ENCODE peak calls at places on chromosomes 13 and 19, in seven cellular contexts. P is HCT116, U is H1, J is SK-N-SH, K is GM12878, R is K562, H is HepG2. C is an unnamed sample.

GRCh38 chr13:43448605-43449004 is 338.2 kb downstream of the ENOX1 start:
- DNase-seq in P (no peak), U (no peak), J (no peak), K (no peak), R (no peak), H (no peak), C (no peak)

GRCh38 chr13:52780092-52780491 is 40.5 kb upstream of the CNMD start:
- DNase-seq in P (no peak), U (no peak), J (no peak), K (no peak), R (no peak), H (no peak), C (no peak)

GRCh38 chr13:50713849-50714248 is 129.6 kb downstream of the DLEU7 start:
- DNase-seq in P (no peak), U (no peak), J (no peak), K (peak), R (no peak), H (no peak), C (no peak)

GRCh38 chr19:1383014-1383310 is 745 bp upstream of the NDUFS7 start:
- DNase-seq in P (no peak), U (no peak), J (peak), K (no peak), R (peak), H (no peak), C (no peak)

GRCh38 chr19:33332248-33332647 is 29.9 kb upstream of the CEBPA start:
- DNase-seq in P (no peak), U (no peak), J (no peak), K (no peak), R (no peak), H (no peak), C (no peak)

GRCh38 chr13:27012482-27013197 is 159.0 kb downstream of the USP12 start:
- DNase-seq in P (no peak), U (peak), J (no peak), K (no peak), R (no peak), H (no peak), C (no peak)

GRCh38 chr19:45515807-45516401 is 8.6 kb downstream of the VASP start:
- DNase-seq in P (no peak), U (no peak), J (no peak), K (no peak), R (peak), H (no peak), C (no peak)

GRCh38 chr19:50555447-50556235 is 12.6 kb downstream of the LRRC4B start:
- DNase-seq in P (no peak), U (peak), J (peak), K (no peak), R (peak), H (no peak), C (no peak)

GRCh38 chr19:36771275-36772231 is 1.1 kb downstream of the ZNF850 start:
- DNase-seq in P (no peak), U (peak), J (peak), K (peak), R (peak), H (peak), C (no peak)

GRCh38 chr13:93174260-93174659 is 52.3 kb upstream of the GPC6 start:
- DNase-seq in P (no peak), U (no peak), J (no peak), K (no peak), R (no peak), H (no peak), C (no peak)

GRCh38 chr19:7668842-7669241 is at the start of gene RETN:
- DNase-seq in P (no peak), U (no peak), J (no peak), K (no peak), R (no peak), H (no peak), C (no peak)

GRCh38 chr19:7986321-7987083 is 18.9 kb downstream of the ELAVL1 start:
- DNase-seq in P (no peak), U (no peak), J (no peak), K (no peak), R (no peak), H (no peak), C (no peak)

GRCh38 chr13:33236021-33236420 is 49.5 kb downstream of the STARD13 start:
- DNase-seq in P (no peak), U (no peak), J (no peak), K (no peak), R (no peak), H (no peak), C (no peak)

GRCh38 chr13:51624207-51624606 is 39.9 kb downstream of the WDFY2 start:
- DNase-seq in P (no peak), U (no peak), J (no peak), K (no peak), R (no peak), H (no peak), C (no peak)

GRCh38 chr19:40642757-40643325 is 41.7 kb downstream of the LTBP4 start:
- DNase-seq in P (no peak), U (no peak), J (no peak), K (no peak), R (no peak), H (no peak), C (no peak)

GRCh38 chr13:26474286-26474685 is 83.2 kb upstream of the WASF3 start:
- DNase-seq in P (no peak), U (no peak), J (no peak), K (no peak), R (no peak), H (no peak), C (no peak)

GRCh38 chr19:18301718-18302111 is 20.3 kb upstream of the JUND start:
- DNase-seq in P (no peak), U (no peak), J (no peak), K (no peak), R (no peak), H (no peak), C (no peak)

DNA sequence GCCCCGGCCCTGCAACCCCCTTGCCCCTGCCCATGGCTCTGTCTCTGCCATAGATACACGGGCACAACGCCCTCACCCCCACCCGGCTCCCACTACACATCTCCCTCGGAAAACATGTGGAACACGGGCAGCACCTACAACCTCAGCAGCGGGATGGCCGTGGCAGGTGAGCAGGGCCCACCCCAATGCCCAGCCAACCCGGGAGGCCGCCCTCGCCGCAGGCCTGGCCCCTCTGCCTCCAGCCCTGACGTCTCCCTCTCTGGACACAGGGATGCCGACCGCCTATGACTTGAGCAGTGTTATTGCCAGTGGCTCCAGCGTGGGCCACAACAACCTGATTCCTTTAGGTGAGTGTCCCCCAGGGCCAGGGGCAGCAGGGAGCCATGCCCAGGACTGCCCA is 7.7 kb downstream of the YIPF2 start:
- DNase-seq in P (no peak), U (no peak), J (no peak), K (no peak), R (no peak), H (no peak), C (no peak)
- TF ChIP-seq JUND in P (no peak), U (no peak), J (no peak), K (no peak), R (no peak), H (no peak), C (no peak)

GRCh38 chr13:108859202-108860012 is 230.0 kb downstream of the MYO16 start:
- DNase-seq in P (no peak), U (no peak), J (no peak), K (no peak), R (no peak), H (no peak), C (no peak)
- TF ChIP-seq JUND in P (no peak), U (no peak), J (no peak), K (no peak), R (no peak), H (no peak), C (peak)

GRCh38 chr13:55654243-55654642 is 1486.5 kb upstream of the PRR20A start:
- DNase-seq in P (no peak), U (no peak), J (no peak), K (no peak), R (no peak), H (no peak), C (no peak)

GRCh38 chr13:55649485-55649884 is 1491.2 kb upstream of the PRR20A start:
- DNase-seq in P (no peak), U (no peak), J (no peak), K (no peak), R (no peak), H (no peak), C (no peak)

GRCh38 chr13:55652657-55653056 is 1488.1 kb upstream of the PRR20A start:
- DNase-seq in P (no peak), U (no peak), J (no peak), K (no peak), R (no peak), H (no peak), C (no peak)

DNA sequence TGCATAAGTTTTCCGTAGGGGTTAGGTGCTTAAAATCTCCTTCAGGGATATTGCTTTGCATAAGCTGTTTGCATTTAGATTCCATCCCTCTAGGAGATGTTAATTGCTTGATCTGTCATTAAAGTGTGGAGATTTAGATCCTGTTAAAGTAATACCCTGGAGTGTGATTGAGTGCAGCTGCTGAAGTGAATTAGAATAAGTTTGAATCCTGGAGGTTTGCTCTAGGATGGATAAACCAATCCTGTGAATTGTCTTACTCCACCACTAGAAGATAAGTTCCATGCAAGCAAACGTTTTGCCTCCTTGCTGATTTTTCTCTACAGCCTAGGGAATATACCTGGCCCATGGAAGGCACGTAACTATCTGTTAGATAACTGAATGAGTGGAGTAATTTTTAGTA is 1487.2 kb upstream of the PRR20A start:
- DNase-seq in P (no peak), U (no peak), J (no peak), K (no peak), R (no peak), H (no peak), C (no peak)
- TF ChIP-seq JUND in P (no peak), U (no peak), J (no peak), K (no peak), R (no peak), H (no peak), C (no peak)

GRCh38 chr19:54364775-54365257 is at the start of gene LAIR1:
- DNase-seq in P (no peak), U (no peak), J (no peak), K (no peak), R (no peak), H (no peak), C (no peak)
- TF ChIP-seq JUND in P (no peak), U (no peak), J (no peak), K (no peak), R (no peak), H (no peak), C (no peak)

GRCh38 chr19:35043906-35044305 is 2.4 kb downstream of the HPN start:
- DNase-seq in P (no peak), U (no peak), J (no peak), K (no peak), R (no peak), H (no peak), C (peak)

GRCh38 chr19:35042954-35043604 is 1.6 kb downstream of the HPN start:
- DNase-seq in P (no peak), U (no peak), J (no peak), K (no peak), R (no peak), H (peak), C (no peak)

GRCh38 chr19:35046461-35046860 is 4.9 kb downstream of the HPN start:
- DNase-seq in P (no peak), U (no peak), J (no peak), K (no peak), R (no peak), H (no peak), C (no peak)

GRCh38 chr19:35044317-35045117 is 3.0 kb downstream of the HPN start:
- DNase-seq in P (no peak), U (peak), J (peak), K (no peak), R (peak), H (peak), C (peak)

GRCh38 chr19:35045667-35046300 is 4.3 kb downstream of the HPN start:
- DNase-seq in P (no peak), U (no peak), J (peak), K (peak), R (peak), H (no peak), C (no peak)
- TF ChIP-seq JUND in P (no peak), U (no peak), J (no peak), K (no peak), R (no peak), H (no peak), C (no peak)

GRCh38 chr19:31450696-31451095 is 101.5 kb upstream of the TSHZ3 start:
- DNase-seq in P (no peak), U (no peak), J (no peak), K (no peak), R (no peak), H (no peak), C (no peak)

GRCh38 chr19:31451686-31452325 is 102.6 kb upstream of the TSHZ3 start:
- DNase-seq in P (no peak), U (no peak), J (no peak), K (no peak), R (no peak), H (no peak), C (no peak)

GRCh38 chr19:31448221-31448657 is 99.0 kb upstream of the TSHZ3 start:
- DNase-seq in P (no peak), U (no peak), J (peak), K (no peak), R (no peak), H (no peak), C (peak)

GRCh38 chr19:31445406-31445805 is 96.2 kb upstream of the TSHZ3 start:
- DNase-seq in P (no peak), U (no peak), J (no peak), K (no peak), R (no peak), H (no peak), C (no peak)

GRCh38 chr19:31449379-31449778 is 100.1 kb upstream of the TSHZ3 start:
- DNase-seq in P (no peak), U (no peak), J (no peak), K (no peak), R (no peak), H (no peak), C (no peak)
- TF ChIP-seq JUND in P (no peak), U (no peak), J (no peak), K (no peak), R (no peak), H (no peak), C (no peak)

GRCh38 chr19:2617393-2618165 is 84.9 kb downstream of the GNG7 start:
- DNase-seq in P (no peak), U (no peak), J (no peak), K (no peak), R (no peak), H (no peak), C (no peak)

GRCh38 chr19:2619076-2619475 is 83.4 kb downstream of the GNG7 start:
- DNase-seq in P (no peak), U (no peak), J (no peak), K (no peak), R (no peak), H (no peak), C (no peak)

GRCh38 chr19:2618611-2619010 is 83.9 kb downstream of the GNG7 start:
- DNase-seq in P (peak), U (no peak), J (no peak), K (no peak), R (no peak), H (no peak), C (no peak)

GRCh38 chr19:2615782-2616181 is 86.7 kb downstream of the GNG7 start:
- DNase-seq in P (no peak), U (no peak), J (no peak), K (no peak), R (no peak), H (no peak), C (no peak)

DNA sequence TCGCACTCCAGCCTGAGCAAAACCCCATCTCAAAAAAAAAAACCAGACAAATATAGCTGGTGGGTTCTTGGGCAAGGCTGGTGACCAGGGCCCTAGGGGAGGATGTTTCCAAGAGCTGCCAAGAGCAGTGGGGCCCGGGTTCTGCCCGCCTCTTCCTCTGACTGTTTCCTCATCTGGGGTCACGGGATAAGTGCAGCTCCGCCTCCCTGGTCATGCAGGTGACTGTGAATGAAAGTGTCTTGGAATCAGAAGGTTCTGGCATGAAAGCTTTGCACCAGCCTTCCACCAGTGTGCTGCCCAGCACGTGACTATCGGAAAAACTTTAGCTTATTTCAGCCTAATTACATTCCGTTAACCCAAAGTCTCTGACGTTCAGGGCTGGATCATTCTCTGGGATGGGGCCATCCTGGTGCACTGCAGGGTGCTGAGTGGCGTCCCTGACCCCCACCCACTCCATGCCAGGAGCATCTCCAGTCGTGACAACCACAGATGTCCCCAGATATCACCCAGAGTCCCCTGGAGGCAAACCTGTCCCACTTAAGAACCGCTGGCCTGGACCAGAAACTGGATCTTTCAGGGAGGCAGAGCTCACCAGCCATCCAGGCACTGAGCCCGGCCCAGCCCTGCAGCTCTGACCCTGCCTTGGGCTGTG is 85.6 kb downstream of the GNG7 start:
- DNase-seq in P (no peak), U (no peak), J (no peak), K (no peak), R (no peak), H (peak), C (no peak)
- TF ChIP-seq JUND in P (no peak), U (no peak), J (no peak), K (no peak), R (no peak), H (no peak), C (no peak)

GRCh38 chr19:15702590-15702930 is 25.3 kb upstream of the OR10H2 start:
- DNase-seq in P (peak), U (no peak), J (peak), K (no peak), R (peak), H (peak), C (peak)
- TF ChIP-seq JUND in P (no peak), U (no peak), J (no peak), K (no peak), R (no peak), H (no peak), C (no peak)

DNA sequence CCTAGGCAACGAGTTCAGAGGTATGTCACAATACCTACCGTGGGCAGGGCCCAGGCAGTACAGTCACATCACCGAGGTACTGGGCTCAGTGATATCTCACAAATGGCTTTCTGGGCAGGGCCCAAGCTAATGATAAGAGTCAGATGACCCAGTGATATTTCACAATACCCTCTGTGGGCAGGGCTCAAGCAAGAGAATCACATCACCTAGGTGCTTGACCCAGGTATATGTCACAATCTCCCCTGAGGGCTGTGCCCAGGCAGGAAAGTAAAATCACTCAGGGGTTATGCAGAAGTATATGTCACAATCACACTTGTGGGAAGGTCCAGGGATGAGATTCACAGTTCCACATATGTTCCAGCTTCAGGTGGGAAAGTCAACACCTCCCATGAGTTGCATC is 45.3 kb downstream of the ZNF729 start:
- DNase-seq in P (no peak), U (no peak), J (no peak), K (no peak), R (no peak), H (no peak), C (no peak)
- TF ChIP-seq JUND in P (no peak), U (no peak), J (no peak), K (no peak), R (no peak), H (no peak), C (no peak)

GRCh38 chr19:10095622-10095947 is 6.9 kb downstream of the ANGPTL6 start:
- DNase-seq in P (no peak), U (no peak), J (no peak), K (no peak), R (no peak), H (no peak), C (no peak)
- TF ChIP-seq JUND in P (no peak), U (no peak), J (no peak), K (no peak), R (no peak), H (no peak), C (no peak)